ENCODE peak calls at places on chromosomes 11 and 22, in nine cellular contexts. R, W, G, Y, U, O, A, C and E are unnamed samples.

GRCh38 chr22:43921361-43921760 is 2.2 kb upstream of the PNPLA3 start:
- DNase-seq in R (no peak), W (no peak), G (peak), Y (no peak), U (peak), O (peak), A (peak), C (no peak), E (no peak)

GRCh38 chr22:33111491-33111890 is 53.3 kb upstream of the SYN3 start:
- DNase-seq in R (no peak), W (no peak), G (no peak), Y (no peak), U (no peak), O (no peak), A (no peak), C (no peak), E (no peak)

GRCh38 chr11:79045811-79046304 is 395.0 kb downstream of the TENM4 start:
- DNase-seq in R (no peak), W (no peak), G (no peak), Y (no peak), U (peak), O (no peak), A (no peak), C (no peak), E (no peak)

GRCh38 chr22:49960159-49960966 is at the start of gene PIM3:
- DNase-seq in R (peak), W (peak), G (peak), Y (peak), U (peak), O (peak), A (peak), C (peak), E (peak)

GRCh38 chr22:19061471-19062138 is 60.6 kb downstream of the DGCR2 start:
- DNase-seq in R (no peak), W (no peak), G (no peak), Y (no peak), U (no peak), O (no peak), A (peak), C (no peak), E (no peak)

GRCh38 chr22:38947321-38948112 is 9.9 kb upstream of the APOBEC3A start:
- DNase-seq in R (no peak), W (no peak), G (no peak), Y (no peak), U (no peak), O (no peak), A (no peak), C (peak), E (peak)

GRCh38 chr22:39123811-39124668 is 27.0 kb downstream of the APOBEC3H start:
- DNase-seq in R (no peak), W (no peak), G (no peak), Y (no peak), U (no peak), O (no peak), A (no peak), C (no peak), E (peak)

GRCh38 chr11:82864268-82864667 is 36.0 kb downstream of the PRCP start:
- DNase-seq in R (peak), W (peak), G (peak), Y (peak), U (peak), O (peak), A (peak), C (peak), E (peak)

GRCh38 chr11:94100253-94100652 is 28.4 kb upstream of the PANX1 start:
- DNase-seq in R (no peak), W (no peak), G (no peak), Y (no peak), U (no peak), O (no peak), A (no peak), C (no peak), E (no peak)

GRCh38 chr11:83036701-83037100 is 35.0 kb downstream of the RAB30 start:
- DNase-seq in R (no peak), W (no peak), G (no peak), Y (no peak), U (no peak), O (no peak), A (no peak), C (no peak), E (no peak)

GRCh38 chr22:46626911-46627805 is 7.0 kb downstream of the GRAMD4 start:
- DNase-seq in R (no peak), W (no peak), G (no peak), Y (no peak), U (no peak), O (no peak), A (no peak), C (peak), E (no peak)

GRCh38 chr11:105466582-105467228 is 143.2 kb upstream of the GRIA4 start:
- DNase-seq in R (no peak), W (no peak), G (peak), Y (peak), U (peak), O (peak), A (no peak), C (no peak), E (no peak)

GRCh38 chr11:131865860-131866259 is 495.4 kb downstream of the NTM start:
- DNase-seq in R (no peak), W (no peak), G (no peak), Y (no peak), U (no peak), O (no peak), A (no peak), C (no peak), E (no peak)

GRCh38 chr11:131867457-131868257 is 497.2 kb downstream of the NTM start:
- DNase-seq in R (no peak), W (peak), G (peak), Y (peak), U (peak), O (peak), A (peak), C (peak), E (peak)

GRCh38 chr11:131864205-131864604 is 493.8 kb downstream of the NTM start:
- DNase-seq in R (no peak), W (no peak), G (no peak), Y (peak), U (no peak), O (no peak), A (no peak), C (no peak), E (no peak)

GRCh38 chr11:131868769-131869482 is 498.5 kb downstream of the NTM start:
- DNase-seq in R (no peak), W (no peak), G (no peak), Y (peak), U (no peak), O (no peak), A (no peak), C (no peak), E (no peak)

GRCh38 chr11:131866535-131867400 is 496.4 kb downstream of the NTM start:
- DNase-seq in R (no peak), W (no peak), G (no peak), Y (no peak), U (no peak), O (no peak), A (no peak), C (no peak), E (no peak)
- TF ChIP-seq CTCF in R (no peak), W (peak), G (no peak), Y (no peak), U (no peak), O (peak), A (no peak), C (no peak), E (no peak)

GRCh38 chr11:66934971-66935779 is 23.0 kb downstream of the PC start:
- DNase-seq in R (no peak), W (no peak), G (peak), Y (no peak), U (peak), O (peak), A (no peak), C (no peak), E (no peak)
- TF ChIP-seq CTCF in R (no peak), W (no peak), G (no peak), Y (no peak), U (no peak), O (no peak), A (no peak), C (no peak), E (no peak)

DNA sequence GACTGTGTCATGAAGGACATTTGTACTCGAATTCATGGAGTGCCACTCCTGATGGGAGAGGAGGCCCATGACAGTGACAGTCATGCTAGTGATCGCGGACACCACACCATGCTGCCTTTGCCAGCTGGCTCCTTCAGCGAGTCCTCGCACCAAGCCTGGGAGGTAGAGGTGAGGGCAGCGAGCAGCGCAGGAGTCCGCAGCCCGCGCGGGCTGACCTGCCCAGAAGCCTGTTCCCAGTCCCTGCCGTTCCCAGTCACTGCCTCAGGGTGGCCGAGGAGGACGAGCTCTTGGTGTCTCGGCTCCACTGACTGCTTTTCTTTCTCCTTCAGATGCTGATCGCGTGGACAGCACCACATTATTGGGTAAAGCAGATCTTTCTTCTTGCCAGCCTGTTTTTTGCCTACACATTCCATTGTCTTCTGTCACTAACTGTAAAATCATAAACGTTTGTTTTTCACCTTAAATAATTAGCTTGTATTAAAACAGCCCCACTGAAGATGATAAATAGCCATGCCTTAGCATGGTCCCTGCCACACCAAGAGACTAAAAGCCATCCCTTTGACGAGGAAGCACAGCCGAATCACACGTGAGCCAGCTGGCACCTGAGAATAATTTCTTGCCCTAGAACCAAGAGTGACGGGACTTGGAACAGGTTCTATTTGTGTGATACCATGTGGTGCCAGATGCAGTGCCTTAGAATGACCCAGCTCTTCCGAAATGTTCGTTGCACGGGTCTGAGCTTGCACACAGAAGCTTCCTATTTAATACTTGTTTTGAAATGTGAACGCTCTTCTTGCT is 25.5 kb downstream of the FAM118A start:
- DNase-seq in R (no peak), W (no peak), G (no peak), Y (peak), U (peak), O (no peak), A (peak), C (no peak), E (no peak)
- TF ChIP-seq CTCF in R (no peak), W (peak), G (no peak), Y (no peak), U (peak), O (no peak), A (peak), C (no peak), E (no peak)

DNA sequence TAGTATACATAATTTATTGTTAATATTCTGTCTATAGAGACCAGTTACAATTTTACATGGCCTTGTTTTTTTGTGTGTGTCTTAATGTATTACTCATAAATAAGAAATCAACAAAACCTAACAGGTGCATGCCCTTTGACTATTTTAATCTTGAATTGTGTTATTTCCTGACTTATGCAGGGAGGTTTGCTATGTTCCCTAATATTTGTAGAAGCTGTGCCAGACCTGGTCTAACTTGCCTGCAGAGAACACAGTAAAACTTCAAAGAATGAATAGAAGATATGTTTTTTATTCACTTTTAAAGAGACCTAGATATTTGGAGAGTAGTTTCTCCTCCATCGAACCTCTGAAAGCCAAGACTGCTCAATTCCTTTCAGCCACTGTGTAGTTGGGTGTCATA is 234.7 kb downstream of the LUZP2 start:
- DNase-seq in R (no peak), W (no peak), G (no peak), Y (no peak), U (no peak), O (no peak), A (no peak), C (no peak), E (no peak)
- TF ChIP-seq CTCF in R (no peak), W (no peak), G (no peak), Y (no peak), U (no peak), O (no peak), A (no peak), C (no peak), E (no peak)

GRCh38 chr11:60905047-60905446 is 1.3 kb downstream of the PRPF19 start:
- DNase-seq in R (no peak), W (no peak), G (no peak), Y (no peak), U (no peak), O (no peak), A (peak), C (no peak), E (no peak)

GRCh38 chr11:60902625-60903024 is 3.8 kb downstream of the PRPF19 start:
- DNase-seq in R (no peak), W (no peak), G (no peak), Y (no peak), U (no peak), O (no peak), A (peak), C (no peak), E (no peak)

GRCh38 chr11:60905551-60906113 is 753 bp downstream of the PRPF19 start:
- DNase-seq in R (no peak), W (no peak), G (peak), Y (peak), U (peak), O (peak), A (peak), C (no peak), E (no peak)

GRCh38 chr11:60908803-60909202 is 2.4 kb upstream of the PRPF19 start:
- DNase-seq in R (no peak), W (no peak), G (no peak), Y (no peak), U (no peak), O (no peak), A (no peak), C (no peak), E (no peak)

DNA sequence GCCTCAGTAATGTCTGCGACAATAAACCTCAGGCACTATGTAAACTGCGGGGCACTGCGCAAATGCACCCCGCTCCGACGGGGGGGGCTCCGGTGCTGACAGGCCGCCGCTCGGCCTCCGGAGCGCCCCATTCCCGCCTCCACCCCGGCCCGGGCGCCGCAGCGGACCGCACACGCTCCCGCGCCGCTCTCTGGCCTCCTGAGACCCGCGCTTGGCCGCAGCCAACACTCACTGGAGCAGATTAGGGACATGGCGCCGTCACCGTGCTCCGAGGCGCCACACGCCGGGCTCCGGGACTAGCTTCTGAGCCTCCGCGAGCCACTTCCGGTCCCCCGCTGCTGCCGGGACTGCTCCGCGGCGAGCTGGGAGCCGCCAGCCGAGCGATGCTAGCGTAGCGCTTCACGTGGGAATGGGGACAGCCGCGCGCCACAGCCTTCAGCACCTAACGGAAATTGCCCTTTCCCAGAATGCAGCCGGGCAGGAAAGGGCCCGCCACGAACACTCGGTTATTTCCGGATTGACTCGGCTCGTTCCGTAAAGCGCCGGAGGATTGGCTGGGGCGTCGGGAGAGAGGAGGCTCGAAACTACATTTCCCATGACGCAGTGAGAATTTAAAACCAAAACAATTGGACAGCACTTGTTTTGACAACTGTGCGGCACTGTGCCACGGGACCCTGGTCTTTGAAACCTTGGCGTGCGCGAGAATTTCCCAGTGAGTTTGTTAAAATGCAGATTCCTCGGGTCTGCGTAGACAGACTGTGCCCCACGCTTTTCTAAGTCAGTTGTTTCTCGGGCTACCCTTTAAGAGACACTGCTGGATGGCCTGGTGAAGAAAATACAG is at the start of gene PRPF19:
- DNase-seq in R (peak), W (peak), G (peak), Y (peak), U (peak), O (peak), A (peak), C (peak), E (peak)
- TF ChIP-seq CTCF in R (no peak), W (no peak), G (no peak), Y (no peak), U (no peak), O (no peak), A (no peak), C (no peak), E (no peak)

GRCh38 chr11:119315139-119316016 is 1.6 kb downstream of the MCAM start:
- DNase-seq in R (no peak), W (no peak), G (no peak), Y (peak), U (no peak), O (no peak), A (peak), C (no peak), E (peak)
- TF ChIP-seq CTCF in R (no peak), W (no peak), G (no peak), Y (peak), U (peak), O (no peak), A (peak), C (no peak), E (no peak)

DNA sequence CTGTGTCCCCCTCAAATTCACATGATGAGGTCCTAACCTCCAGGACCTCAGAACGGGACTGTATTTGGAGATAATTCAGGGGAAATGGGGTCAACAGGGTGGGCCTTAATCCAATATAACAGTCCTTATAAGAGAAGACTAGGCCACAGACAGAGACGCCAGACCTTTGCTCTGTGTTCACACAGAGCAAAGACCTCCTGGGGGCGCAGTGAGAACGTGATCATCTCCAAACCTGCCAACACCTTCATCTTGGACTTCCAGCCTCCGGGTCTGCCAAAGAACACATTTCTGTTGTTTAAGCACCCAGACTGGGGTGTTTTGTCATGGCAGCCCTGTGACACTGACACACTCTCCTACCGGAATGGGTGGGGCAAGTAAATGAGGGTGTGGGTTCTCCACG is 250.2 kb downstream of the MN1 start:
- DNase-seq in R (no peak), W (no peak), G (no peak), Y (no peak), U (no peak), O (no peak), A (no peak), C (no peak), E (no peak)
- TF ChIP-seq CTCF in R (no peak), W (no peak), G (no peak), Y (no peak), U (no peak), O (no peak), A (no peak), C (no peak), E (no peak)

GRCh38 chr11:95739108-95739507 is 50.5 kb downstream of the FAM76B start:
- DNase-seq in R (no peak), W (no peak), G (no peak), Y (no peak), U (no peak), O (no peak), A (no peak), C (no peak), E (no peak)
- TF ChIP-seq CTCF in R (no peak), W (no peak), G (no peak), Y (peak), U (peak), O (no peak), A (no peak), C (no peak), E (peak)

DNA sequence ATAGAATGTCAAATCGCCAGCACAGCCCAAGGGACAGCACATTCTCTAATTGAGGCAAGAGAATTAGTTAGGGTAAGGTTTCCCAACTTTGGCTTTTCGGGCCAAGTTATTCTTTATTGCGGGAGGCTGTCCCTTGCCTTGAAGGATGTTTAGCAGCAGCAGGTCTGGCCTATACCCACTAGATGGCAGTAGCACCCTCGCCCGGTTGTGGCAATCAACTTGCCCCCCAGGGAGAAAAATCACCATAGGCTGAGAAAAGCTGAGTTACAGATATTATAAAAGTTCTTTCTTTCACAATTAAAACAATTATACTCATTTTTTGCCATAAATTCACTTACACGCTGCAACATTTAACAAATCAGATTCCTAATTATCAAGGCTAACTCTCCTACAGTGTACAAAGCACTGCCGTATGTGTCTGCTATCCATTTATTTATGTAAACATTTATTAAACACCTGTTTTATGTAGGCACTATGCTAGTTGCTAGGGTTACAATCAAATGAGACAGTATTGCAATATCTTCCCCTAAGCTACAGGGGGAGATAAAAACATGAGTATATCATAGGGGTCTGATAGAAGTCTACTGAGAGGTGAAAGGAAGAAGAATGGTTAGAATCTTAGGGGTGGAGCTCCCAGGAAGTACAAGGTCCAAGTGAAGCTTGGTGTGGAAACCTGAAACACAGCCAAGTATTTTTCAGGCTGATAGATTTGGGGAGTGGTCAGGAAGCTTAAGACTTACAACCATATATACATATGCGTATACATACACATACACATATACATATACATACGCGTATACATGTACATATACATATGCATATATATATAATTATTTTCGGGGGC is 452.3 kb downstream of the RAB38 start:
- DNase-seq in R (no peak), W (no peak), G (peak), Y (peak), U (peak), O (peak), A (peak), C (no peak), E (peak)
- TF ChIP-seq CTCF in R (peak), W (peak), G (peak), Y (peak), U (peak), O (peak), A (peak), C (peak), E (peak)